ENCODE peak calls at places on chromosomes 11 and 22, in ten cellular contexts. G is heart right ventricle, I is pancreas, P is ascending aorta, T is neural progenitor cell, B is left ventricle myocardium inferior, Q is body of pancreas, V is cardiac muscle cell, Y is kidney, E is transverse colon. L is an unnamed sample.

GRCh38 chr11:79663012-79663411 is 222.2 kb upstream of the TENM4 start:
- DNase-seq in G (no peak), I (no peak), P (no peak), T (peak; percentile 37), B (no peak), Q (no peak), V (peak; percentile 63), Y (no peak), E (no peak), L (no peak)

GRCh38 chr22:22478450-22478849 is 30.1 kb downstream of the ZNF280B start:
- DNase-seq in G (no peak), I (no peak), P (no peak), T (no peak), B (no peak), Q (no peak), V (no peak), Y (no peak), E (no peak), L (no peak)

GRCh38 chr11:31369348-31370329 is at the start of the genes DCDC1 and DNAJC24:
- DNase-seq in G (peak; percentile 91), I (peak; percentile 93), P (peak; percentile 62), T (peak; percentile 98), B (peak; percentile 91), Q (peak; percentile 94), V (peak; percentile 97), Y (peak; percentile 97), E (peak; percentile 93), L (peak; percentile 91)

GRCh38 chr11:47305734-47306483 is 36.0 kb downstream of the MADD start:
- DNase-seq in G (peak; percentile 65), I (no peak), P (no peak), T (no peak), B (peak; percentile 78), Q (peak; percentile 27), V (no peak), Y (peak; percentile 87), E (no peak), L (peak; percentile 96)

GRCh38 chr22:23591203-23591791 is 11.2 kb upstream of the IGLL1 start:
- DNase-seq in G (peak; percentile 59), I (peak; percentile 75), P (no peak), T (peak; percentile 82), B (peak; percentile 36), Q (peak; percentile 77), V (peak; percentile 78), Y (peak; percentile 77), E (peak; percentile 50), L (peak; percentile 72)

GRCh38 chr11:123588117-123588815 is 66.2 kb downstream of the SCN3B start:
- DNase-seq in G (no peak), I (peak; percentile 50), P (no peak), T (no peak), B (no peak), Q (no peak), V (no peak), Y (no peak), E (peak; percentile 77), L (no peak)

GRCh38 chr11:64176751-64177150 is 9.2 kb upstream of the STIP1 start:
- DNase-seq in G (no peak), I (no peak), P (no peak), T (no peak), B (no peak), Q (no peak), V (no peak), Y (no peak), E (no peak), L (no peak)

GRCh38 chr11:68959465-68960298 is 21.1 kb downstream of the MRGPRD start:
- DNase-seq in G (no peak), I (no peak), P (no peak), T (no peak), B (no peak), Q (no peak), V (no peak), Y (peak; percentile 69), E (no peak), L (no peak)

GRCh38 chr22:23452231-23453010 is 127.7 kb downstream of the IGLL1 start:
- DNase-seq in G (no peak), I (no peak), P (no peak), T (no peak), B (no peak), Q (no peak), V (no peak), Y (peak; percentile 69), E (no peak), L (no peak)

GRCh38 chr11:58919561-58919960 is 19.7 kb upstream of the GLYATL1 start:
- DNase-seq in G (no peak), I (no peak), P (no peak), T (no peak), B (no peak), Q (no peak), V (no peak), Y (no peak), E (no peak), L (no peak)

GRCh38 chr22:35018995-35019394 is 47.0 kb upstream of the ISX start:
- DNase-seq in G (no peak), I (no peak), P (no peak), T (no peak), B (no peak), Q (no peak), V (no peak), Y (no peak), E (no peak), L (no peak)

GRCh38 chr22:44181912-44182590 is 1.3 kb downstream of the PARVG start:
- DNase-seq in G (no peak), I (no peak), P (no peak), T (no peak), B (no peak), Q (no peak), V (no peak), Y (peak; percentile 62), E (no peak), L (no peak)

GRCh38 chr11:104523611-104524010 is 359.7 kb upstream of the PDGFD start:
- DNase-seq in G (no peak), I (no peak), P (no peak), T (no peak), B (no peak), Q (no peak), V (no peak), Y (no peak), E (no peak), L (no peak)

GRCh38 chr11:41175304-41175972 is 284.0 kb downstream of the LRRC4C start:
- DNase-seq in G (no peak), I (no peak), P (no peak), T (peak; percentile 4), B (no peak), Q (no peak), V (no peak), Y (no peak), E (no peak), L (no peak)

GRCh38 chr11:12167098-12167999 is 57.0 kb downstream of the MICAL2 start:
- DNase-seq in G (no peak), I (no peak), P (no peak), T (no peak), B (no peak), Q (no peak), V (no peak), Y (no peak), E (peak; percentile 74), L (peak; percentile 42)

GRCh38 chr22:46845281-46846153 is 83.1 kb downstream of the TBC1D22A start:
- DNase-seq in G (no peak), I (no peak), P (no peak), T (no peak), B (no peak), Q (no peak), V (no peak), Y (no peak), E (no peak), L (no peak)
- TF ChIP-seq CTCF in G (peak; percentile 40), I (peak; percentile 8), P (peak; percentile 34), T (peak; percentile 52), B (peak; percentile 59), Q (peak; percentile 10), V (peak; percentile 57), Y (peak; percentile 15), E (no peak), L (peak; percentile 51)

DNA sequence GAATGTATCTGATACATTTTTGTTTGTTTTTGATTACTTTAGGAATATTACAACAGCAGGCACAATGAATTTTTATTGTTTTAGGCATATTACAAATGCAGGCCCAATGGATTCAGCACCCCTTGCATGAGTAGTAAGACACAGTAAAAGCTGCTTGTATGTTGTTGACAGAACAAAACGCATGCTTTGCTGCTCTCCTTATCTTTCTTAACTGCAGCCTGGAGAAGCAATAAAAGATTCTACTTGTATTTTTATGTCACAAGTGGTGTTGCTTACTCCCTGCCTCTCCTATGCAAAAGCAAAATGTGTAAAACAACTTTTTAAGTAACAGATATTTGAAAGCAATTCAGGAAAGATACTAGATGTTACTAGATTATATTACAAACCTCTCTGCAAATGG is 73.9 kb downstream of the TRPC6 start:
- DNase-seq in G (no peak), I (no peak), P (no peak), T (no peak), B (no peak), Q (no peak), V (no peak), Y (no peak), E (no peak), L (no peak)
- H3K27ac ChIP-seq in G (no peak overlapping the region), I (no peak overlapping the region), P (no peak overlapping the region), T (no peak overlapping the region), B (no peak overlapping the region), Q (no peak overlapping the region), V (no peak overlapping the region), Y (no peak overlapping the region), E (peak overlapping the region; percentile 25), L (no peak overlapping the region)

GRCh38 chr22:28815729-28816128 is 15.4 kb upstream of the XBP1 start:
- DNase-seq in G (no peak), I (no peak), P (no peak), T (no peak), B (no peak), Q (no peak), V (no peak), Y (peak; percentile 8), E (no peak), L (peak; percentile 50)

GRCh38 chr22:28812491-28812890 is 12.1 kb upstream of the XBP1 start:
- DNase-seq in G (no peak), I (no peak), P (no peak), T (no peak), B (no peak), Q (no peak), V (no peak), Y (peak; percentile 16), E (no peak), L (no peak)

GRCh38 chr22:28813772-28814518 is 13.6 kb upstream of the XBP1 start:
- DNase-seq in G (no peak), I (peak; percentile 68), P (peak; percentile 15), T (no peak), B (no peak), Q (peak; percentile 81), V (no peak), Y (peak; percentile 59), E (peak; percentile 43), L (peak; percentile 60)

GRCh38 chr22:28816994-28817530 is 16.7 kb upstream of the XBP1 start:
- DNase-seq in G (no peak), I (no peak), P (no peak), T (no peak), B (no peak), Q (no peak), V (no peak), Y (no peak), E (no peak), L (no peak)

GRCh38 chr22:28815101-28815500 is 14.7 kb upstream of the XBP1 start:
- DNase-seq in G (no peak), I (no peak), P (no peak), T (no peak), B (no peak), Q (no peak), V (no peak), Y (peak; percentile 9), E (no peak), L (no peak)
- H3K4me1 ChIP-seq in G (peaks cover 45% of the 10 kb centered on the region), I (peaks cover 83% of the 10 kb centered on the region), P (no peaks in the 10 kb centered on the region), T (no peaks in the 10 kb centered on the region), B (peaks cover 46% of the 10 kb centered on the region), Q (peaks cover 100% of the 10 kb centered on the region), V (peaks cover 13% of the 10 kb centered on the region), Y (peaks cover 40% of the 10 kb centered on the region), E (peaks cover 60% of the 10 kb centered on the region), L (peaks cover 75% of the 10 kb centered on the region)

GRCh38 chr11:96241351-96241841 is 101.6 kb downstream of the MAML2 start:
- DNase-seq in G (no peak), I (no peak), P (no peak), T (no peak), B (no peak), Q (no peak), V (no peak), Y (no peak), E (peak; percentile 57), L (no peak)
- TF ChIP-seq CTCF in G (no peak), I (no peak), P (no peak), T (peak; percentile 31), B (no peak), Q (no peak), V (no peak), Y (no peak), E (no peak), L (no peak)

L was measured in thyroid gland.